ENCODE peak calls at places on chromosome 3, in seven cellular contexts. W is H1, F is IMR-90, Q is neuronal stem cell, B is H9, Y is trophoblast cell, P is mesenchymal stem cell. I is an unnamed sample.

GRCh38 chr3:116181159-116181558 is 264.1 kb downstream of the LSAMP start:
- DNase-seq in W (no peak), F (no peak), Q (no peak), B (no peak), Y (no peak), P (no peak), I (no peak)

GRCh38 chr3:69890094-69890493 is 109.4 kb upstream of the SAMMSON start:
- DNase-seq in W (no peak), F (peak), Q (no peak), B (no peak), Y (no peak), P (peak), I (no peak)

GRCh38 chr3:131277836-131278497 is 103.6 kb upstream of the NUDT16 start:
- DNase-seq in W (no peak), F (no peak), Q (no peak), B (no peak), Y (peak), P (no peak), I (no peak)

GRCh38 chr3:184176377-184177330 is 2.0 kb downstream of the AP2M1 start:
- DNase-seq in W (peak), F (peak), Q (peak), B (peak), Y (peak), P (peak), I (peak)

GRCh38 chr3:184366619-184367321 is 5.3 kb downstream of the POLR2H start:
- DNase-seq in W (no peak), F (peak), Q (no peak), B (no peak), Y (no peak), P (peak), I (no peak)

GRCh38 chr3:112087746-112088145 is 1.6 kb downstream of the C3orf52 start:
- DNase-seq in W (no peak), F (no peak), Q (no peak), B (no peak), Y (peak), P (no peak), I (no peak)

GRCh38 chr3:165753560-165753959 is 83.7 kb downstream of the BCHE start:
- DNase-seq in W (no peak), F (no peak), Q (no peak), B (no peak), Y (no peak), P (peak), I (no peak)

GRCh38 chr3:77081240-77081661 is 41.4 kb downstream of the ROBO2 start:
- DNase-seq in W (no peak), F (peak), Q (no peak), B (no peak), Y (no peak), P (no peak), I (no peak)

GRCh38 chr3:55481918-55482495 is 5.1 kb downstream of the WNT5A start:
- DNase-seq in W (no peak), F (peak), Q (peak), B (peak), Y (no peak), P (peak), I (peak)

GRCh38 chr3:150495563-150496168 is 50.6 kb downstream of the SERP1 start:
- DNase-seq in W (no peak), F (peak), Q (peak), B (no peak), Y (peak), P (peak), I (peak)

GRCh38 chr3:12759693-12760565 is 870 bp upstream of the TMEM40 start:
- DNase-seq in W (no peak), F (no peak), Q (no peak), B (no peak), Y (peak), P (no peak), I (peak)

GRCh38 chr3:148833223-148833622 is 5.6 kb downstream of the CPB1 start:
- DNase-seq in W (no peak), F (peak), Q (no peak), B (no peak), Y (peak), P (no peak), I (no peak)

GRCh38 chr3:160473233-160473632 is 23.6 kb upstream of the TRIM59 start:
- DNase-seq in W (no peak), F (peak), Q (no peak), B (no peak), Y (no peak), P (no peak), I (no peak)

GRCh38 chr3:102688556-102688930 is 253.7 kb downstream of the ZPLD1 start:
- DNase-seq in W (no peak), F (no peak), Q (no peak), B (no peak), Y (no peak), P (no peak), I (peak)

GRCh38 chr3:132435911-132436425 is 18.7 kb downstream of the DNAJC13 start:
- DNase-seq in W (no peak), F (no peak), Q (no peak), B (no peak), Y (no peak), P (peak), I (no peak)

GRCh38 chr3:195571361-195571760 is 12.4 kb downstream of the APOD start:
- DNase-seq in W (no peak), F (no peak), Q (no peak), B (no peak), Y (no peak), P (no peak), I (no peak)

GRCh38 chr3:132907293-132907692 is 130.9 kb upstream of the TMEM108 start:
- DNase-seq in W (no peak), F (no peak), Q (no peak), B (no peak), Y (no peak), P (no peak), I (no peak)

GRCh38 chr3:172449468-172450149 is 1.4 kb upstream of the GHSR start:
- DNase-seq in W (no peak), F (peak), Q (peak), B (peak), Y (peak), P (peak), I (peak)

GRCh38 chr3:58332575-58333179 is at the start of gene PXK:
- DNase-seq in W (no peak), F (peak), Q (peak), B (peak), Y (peak), P (peak), I (peak)

GRCh38 chr3:140529096-140529495 is 148.8 kb upstream of the TRIM42 start:
- DNase-seq in W (no peak), F (peak), Q (no peak), B (no peak), Y (peak), P (peak), I (peak)

GRCh38 chr3:150613034-150613433 is 9.9 kb downstream of the SELENOT start:
- DNase-seq in W (no peak), F (no peak), Q (no peak), B (no peak), Y (no peak), P (no peak), I (no peak)

GRCh38 chr3:24119321-24119751 is 174.2 kb downstream of the NR1D2 start:
- DNase-seq in W (no peak), F (peak), Q (no peak), B (no peak), Y (peak), P (peak), I (no peak)

GRCh38 chr3:184742676-184743135 is 30.8 kb upstream of the MAGEF1 start:
- DNase-seq in W (no peak), F (no peak), Q (peak), B (no peak), Y (no peak), P (no peak), I (no peak)

GRCh38 chr3:28726840-28727239 is 378.2 kb upstream of the AZI2 start:
- DNase-seq in W (peak), F (no peak), Q (peak), B (peak), Y (peak), P (peak), I (peak)

GRCh38 chr3:53145109-53146077 is 15.2 kb upstream of the RFT1 start:
- DNase-seq in W (no peak), F (peak), Q (no peak), B (no peak), Y (no peak), P (no peak), I (no peak)

GRCh38 chr3:41174703-41174964 is 24.7 kb upstream of the CTNNB1 start:
- DNase-seq in W (no peak), F (no peak), Q (no peak), B (no peak), Y (no peak), P (no peak), I (no peak)

GRCh38 chr3:66597316-66597863 is 96.6 kb upstream of the LRIG1 start:
- DNase-seq in W (no peak), F (no peak), Q (no peak), B (no peak), Y (no peak), P (no peak), I (peak)

GRCh38 chr3:197784019-197784585 is 7.0 kb upstream of the LRCH3 start:
- DNase-seq in W (no peak), F (no peak), Q (no peak), B (no peak), Y (no peak), P (no peak), I (no peak)

GRCh38 chr3:169660709-169661566 is 2.6 kb downstream of the MECOM start:
- DNase-seq in W (no peak), F (peak), Q (peak), B (no peak), Y (peak), P (peak), I (no peak)

GRCh38 chr3:146521356-146521755 is 23.1 kb downstream of the PLSCR1 start:
- DNase-seq in W (no peak), F (peak), Q (no peak), B (no peak), Y (no peak), P (no peak), I (no peak)

GRCh38 chr3:59426851-59427565 is 377.2 kb upstream of the CFAP20DC start:
- DNase-seq in W (no peak), F (peak), Q (no peak), B (no peak), Y (peak), P (peak), I (no peak)

GRCh38 chr3:24351779-24352469 is 142.7 kb downstream of the THRB start:
- DNase-seq in W (no peak), F (no peak), Q (no peak), B (no peak), Y (no peak), P (no peak), I (peak)

GRCh38 chr3:169744332-169745054 is 20.4 kb downstream of the TERC start:
- DNase-seq in W (no peak), F (peak), Q (peak), B (no peak), Y (peak), P (no peak), I (peak)

GRCh38 chr3:25575001-25575400 is 89.7 kb downstream of the TOP2B start:
- DNase-seq in W (no peak), F (no peak), Q (no peak), B (no peak), Y (no peak), P (no peak), I (no peak)

GRCh38 chr3:130932979-130933378 is 39.1 kb downstream of the ATP2C1 start:
- DNase-seq in W (no peak), F (no peak), Q (no peak), B (no peak), Y (no peak), P (no peak), I (no peak)

DNA sequence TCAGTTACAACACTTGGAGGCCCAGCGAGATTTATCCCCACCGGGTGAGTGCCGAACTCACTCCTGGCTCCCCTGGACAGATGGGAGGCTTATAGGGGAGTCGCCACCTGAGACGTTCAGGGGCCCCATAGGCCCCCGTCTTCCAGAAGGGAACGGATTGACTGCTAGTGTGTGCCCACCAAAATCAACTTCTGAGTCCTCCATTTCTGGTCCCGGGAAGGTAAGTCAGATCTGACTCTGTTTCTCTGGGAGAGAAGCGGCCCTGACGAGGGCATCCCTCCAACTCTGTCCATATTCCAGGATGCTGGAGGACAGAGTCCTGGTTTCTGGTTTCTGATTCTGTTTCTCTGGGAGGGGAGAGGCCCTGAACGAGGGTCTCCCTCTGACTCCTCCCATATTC is 44.3 kb downstream of the ZBTB11 start:
- DNase-seq in W (no peak), F (no peak), Q (no peak), B (no peak), Y (no peak), P (no peak), I (no peak)
- H3K18ac ChIP-seq in W (no peak), F (no peak), Q (no peak), B (no peak), Y (no peak), P (no peak), I (no peak)

GRCh38 chr3:4588410-4588809 is 95.3 kb downstream of the ITPR1 start:
- DNase-seq in W (no peak), F (peak), Q (no peak), B (no peak), Y (no peak), P (peak), I (no peak)
- H3K18ac ChIP-seq in W (no peak), F (no peak), Q (no peak), B (no peak), Y (no peak), P (no peak), I (no peak)

GRCh38 chr3:16551342-16551976 is 38.0 kb upstream of the RFTN1 start:
- DNase-seq in W (no peak), F (no peak), Q (no peak), B (no peak), Y (no peak), P (no peak), I (no peak)

GRCh38 chr3:16550676-16551341 is 37.3 kb upstream of the RFTN1 start:
- DNase-seq in W (peak), F (peak), Q (peak), B (peak), Y (peak), P (peak), I (peak)

GRCh38 chr3:16550305-16550675 is 36.8 kb upstream of the RFTN1 start:
- DNase-seq in W (no peak), F (no peak), Q (no peak), B (peak), Y (no peak), P (no peak), I (peak)

GRCh38 chr3:16554126-16554525 is 40.6 kb upstream of the RFTN1 start:
- DNase-seq in W (no peak), F (no peak), Q (no peak), B (no peak), Y (no peak), P (no peak), I (no peak)

DNA sequence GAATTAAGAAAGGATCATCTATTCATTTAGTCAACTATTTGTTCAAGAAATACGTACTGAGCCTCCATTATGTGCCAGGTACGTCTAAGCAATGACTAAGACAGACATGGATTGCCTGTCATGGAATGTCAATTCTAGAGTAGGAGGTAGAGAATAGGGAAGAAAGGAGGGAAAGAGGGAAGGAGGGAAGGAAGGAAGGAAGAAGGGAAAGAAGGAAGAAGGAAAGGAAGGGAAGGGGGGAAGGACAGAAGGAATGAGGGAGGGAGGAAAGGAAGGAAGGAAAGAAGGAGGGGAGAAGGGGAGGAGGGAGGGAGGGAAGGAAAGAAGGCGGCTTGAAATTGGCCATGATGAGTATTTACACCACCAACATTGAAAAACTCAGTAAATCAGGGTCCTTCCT is 39.3 kb upstream of the RFTN1 start:
- DNase-seq in W (no peak), F (no peak), Q (no peak), B (no peak), Y (no peak), P (no peak), I (no peak)
- H3K18ac ChIP-seq in W (no peak), F (no peak), Q (no peak), B (no peak), Y (no peak), P (no peak), I (no peak)

DNA sequence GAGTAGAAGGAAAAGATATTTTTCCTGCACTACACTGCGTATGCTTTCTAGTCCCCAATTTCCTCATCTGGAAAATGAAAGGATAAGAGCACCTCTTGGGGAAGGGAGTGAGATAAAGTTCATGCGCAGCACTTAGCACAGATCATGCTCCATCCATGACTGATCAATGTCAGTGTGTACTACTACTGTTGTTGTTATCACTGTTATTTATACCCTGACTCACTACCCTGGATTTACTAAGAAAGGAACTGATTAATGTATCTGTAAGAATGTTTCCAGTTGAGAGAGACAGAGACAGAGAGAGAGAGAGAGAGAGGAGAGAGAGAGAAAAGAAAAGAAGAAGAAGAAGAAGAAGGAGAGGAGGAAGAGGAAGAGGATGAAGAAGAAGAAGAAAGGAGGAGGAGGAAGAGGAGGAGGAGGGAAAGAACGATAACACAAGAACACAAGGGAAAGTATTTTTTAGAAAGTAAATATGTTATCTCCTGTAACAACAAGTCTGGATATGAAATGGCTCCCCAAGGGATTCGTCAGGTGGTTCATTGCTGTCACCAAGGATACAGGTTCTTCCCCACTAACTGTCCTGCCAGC is 212.2 kb upstream of the PROK2 start:
- DNase-seq in W (no peak), F (peak), Q (no peak), B (no peak), Y (no peak), P (peak), I (no peak)
- H3K18ac ChIP-seq in W (no peak), F (no peak), Q (no peak), B (no peak), Y (no peak), P (no peak), I (no peak)

GRCh38 chr3:62556121-62556520 is 182.8 kb upstream of the FEZF2 start:
- DNase-seq in W (no peak), F (no peak), Q (no peak), B (peak), Y (no peak), P (no peak), I (no peak)

GRCh38 chr3:62557450-62557849 is 184.1 kb upstream of the FEZF2 start:
- DNase-seq in W (no peak), F (no peak), Q (no peak), B (no peak), Y (no peak), P (no peak), I (no peak)

GRCh38 chr3:62551556-62551955 is 178.2 kb upstream of the FEZF2 start:
- DNase-seq in W (no peak), F (no peak), Q (no peak), B (no peak), Y (peak), P (no peak), I (no peak)

GRCh38 chr3:62554264-62554799 is 181.0 kb upstream of the FEZF2 start:
- DNase-seq in W (no peak), F (no peak), Q (no peak), B (peak), Y (peak), P (no peak), I (peak)

GRCh38 chr3:62553811-62554210 is 180.5 kb upstream of the FEZF2 start:
- DNase-seq in W (no peak), F (no peak), Q (no peak), B (no peak), Y (no peak), P (no peak), I (no peak)
- H3K18ac ChIP-seq in W (no peak), F (no peak), Q (no peak), B (no peak), Y (no peak), P (no peak), I (no peak)

GRCh38 chr3:20307378-20307777 is 121.4 kb upstream of the SGO1 start:
- DNase-seq in W (no peak), F (no peak), Q (no peak), B (no peak), Y (no peak), P (no peak), I (no peak)

GRCh38 chr3:20310629-20311028 is 124.6 kb upstream of the SGO1 start:
- DNase-seq in W (no peak), F (no peak), Q (no peak), B (no peak), Y (peak), P (no peak), I (no peak)

DNA sequence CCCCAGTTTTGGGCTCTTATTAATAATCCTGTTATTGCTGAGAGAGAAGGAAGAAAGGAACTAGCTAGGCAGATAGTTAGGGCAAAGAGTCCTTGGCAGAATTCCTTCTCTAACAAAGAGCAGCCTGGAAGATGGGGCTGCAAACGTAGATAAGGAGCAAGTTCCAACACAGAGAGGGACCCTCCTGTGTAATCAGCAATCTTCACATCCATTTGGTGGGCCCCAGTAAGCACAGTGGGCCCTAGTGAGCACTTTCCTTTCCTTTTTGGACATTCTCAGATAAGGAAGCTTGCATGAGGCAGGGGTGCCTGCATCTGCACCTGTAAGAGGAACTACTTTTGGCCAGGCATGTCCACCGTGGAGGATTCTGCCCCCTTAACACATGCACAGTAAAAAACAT is 119.6 kb upstream of the SGO1 start:
- DNase-seq in W (no peak), F (no peak), Q (no peak), B (no peak), Y (no peak), P (no peak), I (no peak)
- H3K18ac ChIP-seq in W (no peak), F (no peak), Q (no peak), B (no peak), Y (no peak), P (no peak), I (no peak)

DNA sequence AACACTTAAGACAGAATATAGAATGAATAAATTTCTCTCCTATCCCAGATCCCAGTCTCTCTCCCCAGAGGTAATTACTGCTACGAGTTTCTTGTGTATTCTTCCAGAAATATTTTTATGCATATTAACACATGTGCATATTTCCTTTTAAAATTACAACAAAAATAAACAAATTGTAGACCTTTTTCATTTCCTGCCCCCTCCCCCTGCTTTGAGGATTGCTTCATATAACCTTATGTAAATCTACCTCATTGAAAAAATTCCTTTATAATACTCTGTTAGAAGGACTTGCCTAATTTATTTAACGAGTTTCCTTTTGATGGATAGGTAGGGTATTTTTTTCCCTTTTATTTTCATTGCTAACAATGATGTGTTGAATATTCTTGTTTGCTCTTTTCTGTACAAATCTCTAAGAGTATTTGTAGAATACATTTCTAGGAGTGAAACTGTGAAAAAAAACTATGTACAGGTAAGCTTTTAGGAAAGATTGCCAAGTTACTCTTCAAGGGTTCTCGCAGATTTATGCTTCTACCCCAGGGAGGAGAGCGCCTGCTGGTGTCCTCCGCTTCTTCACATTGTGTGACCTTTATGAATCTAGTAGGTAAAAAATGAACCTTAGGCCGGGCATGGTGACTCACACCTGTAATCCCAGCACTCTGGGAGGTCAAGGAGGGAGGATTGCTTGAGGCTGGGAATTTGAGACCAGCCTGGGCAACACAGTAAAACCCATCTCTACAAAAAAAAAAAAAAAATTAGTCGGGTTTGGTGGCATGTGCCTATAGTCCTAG is 257.7 kb upstream of the HES1 start:
- DNase-seq in W (no peak), F (no peak), Q (no peak), B (no peak), Y (peak), P (no peak), I (no peak)
- H3K18ac ChIP-seq in W (no peak), F (no peak), Q (no peak), B (no peak), Y (no peak), P (no peak), I (no peak)